ENCODE peak calls at places on chromosomes 4 and X, in seven cellular contexts. One of them, this sample, is unnamed.

GRCh38 chr4:139076016-139076744 is 60.6 kb downstream of the NOCT start:
- DNase-seq in CD8-positive, alpha-beta T cell: no peak
- DNase-seq in endothelial cell of umbilical vein: no peak
- DNase-seq in effector memory CD4-positive, alpha-beta T cell: no peak
- DNase-seq in astrocyte of the cerebellum: no peak
- DNase-seq in Peyer's patch: no peak
- DNase-seq in IMR-90: no peak
- DNase-seq in this sample: no peak

GRCh38 chr4:8472166-8472688 is 31.6 kb downstream of the TRMT44 start:
- DNase-seq in CD8-positive, alpha-beta T cell: no peak
- DNase-seq in endothelial cell of umbilical vein: no peak
- DNase-seq in effector memory CD4-positive, alpha-beta T cell: no peak
- DNase-seq in astrocyte of the cerebellum: no peak
- DNase-seq in Peyer's patch: no peak
- DNase-seq in IMR-90: no peak
- DNase-seq in this sample: no peak

GRCh38 chrX:71140440-71140839 is 4.2 kb upstream of the NLGN3 start:
- DNase-seq in CD8-positive, alpha-beta T cell: no peak
- DNase-seq in endothelial cell of umbilical vein: no peak
- DNase-seq in effector memory CD4-positive, alpha-beta T cell: no peak
- DNase-seq in astrocyte of the cerebellum: no peak
- DNase-seq in Peyer's patch: no peak
- DNase-seq in IMR-90: no peak
- DNase-seq in this sample: no peak

GRCh38 chr4:62410371-62411003 is 1210.4 kb downstream of the ADGRL3 start:
- DNase-seq in CD8-positive, alpha-beta T cell: no peak
- DNase-seq in endothelial cell of umbilical vein: no peak
- DNase-seq in effector memory CD4-positive, alpha-beta T cell: no peak
- DNase-seq in astrocyte of the cerebellum: no peak
- DNase-seq in Peyer's patch: no peak
- DNase-seq in IMR-90: no peak
- DNase-seq in this sample: no peak

GRCh38 chr4:152255437-152255836 is 280.5 kb downstream of the FBXW7 start:
- DNase-seq in CD8-positive, alpha-beta T cell: peak
- DNase-seq in endothelial cell of umbilical vein: peak
- DNase-seq in effector memory CD4-positive, alpha-beta T cell: peak
- DNase-seq in astrocyte of the cerebellum: no peak
- DNase-seq in Peyer's patch: peak
- DNase-seq in IMR-90: peak
- DNase-seq in this sample: peak

GRCh38 chr4:107939307-107939706 is 8.0 kb downstream of the CYP2U1 start:
- DNase-seq in CD8-positive, alpha-beta T cell: no peak
- DNase-seq in endothelial cell of umbilical vein: no peak
- DNase-seq in effector memory CD4-positive, alpha-beta T cell: no peak
- DNase-seq in astrocyte of the cerebellum: no peak
- DNase-seq in Peyer's patch: no peak
- DNase-seq in IMR-90: peak
- DNase-seq in this sample: no peak

GRCh38 chr4:173525118-173526033 is 4.7 kb downstream of the HAND2 start:
- DNase-seq in CD8-positive, alpha-beta T cell: no peak
- DNase-seq in endothelial cell of umbilical vein: no peak
- DNase-seq in effector memory CD4-positive, alpha-beta T cell: no peak
- DNase-seq in astrocyte of the cerebellum: no peak
- DNase-seq in Peyer's patch: no peak
- DNase-seq in IMR-90: no peak
- DNase-seq in this sample: no peak

GRCh38 chrX:96924581-96924980 is 40.9 kb downstream of the RPA4 start:
- DNase-seq in CD8-positive, alpha-beta T cell: no peak
- DNase-seq in endothelial cell of umbilical vein: peak
- DNase-seq in effector memory CD4-positive, alpha-beta T cell: no peak
- DNase-seq in astrocyte of the cerebellum: no peak
- DNase-seq in Peyer's patch: no peak
- DNase-seq in IMR-90: no peak
- DNase-seq in this sample: no peak

GRCh38 chr4:77578145-77578544 is 27.5 kb upstream of the CXCL13 start:
- DNase-seq in CD8-positive, alpha-beta T cell: no peak
- DNase-seq in endothelial cell of umbilical vein: no peak
- DNase-seq in effector memory CD4-positive, alpha-beta T cell: no peak
- DNase-seq in astrocyte of the cerebellum: no peak
- DNase-seq in Peyer's patch: no peak
- DNase-seq in IMR-90: no peak
- DNase-seq in this sample: no peak

GRCh38 chrX:110520053-110520452 is 161.4 kb downstream of the RTL9 start:
- DNase-seq in CD8-positive, alpha-beta T cell: no peak
- DNase-seq in endothelial cell of umbilical vein: no peak
- DNase-seq in effector memory CD4-positive, alpha-beta T cell: no peak
- DNase-seq in astrocyte of the cerebellum: no peak
- DNase-seq in Peyer's patch: no peak
- DNase-seq in IMR-90: no peak
- DNase-seq in this sample: no peak

GRCh38 chrX:46582964-46583363 is 9.4 kb downstream of the CHST7 start:
- DNase-seq in CD8-positive, alpha-beta T cell: no peak
- DNase-seq in endothelial cell of umbilical vein: peak
- DNase-seq in effector memory CD4-positive, alpha-beta T cell: no peak
- DNase-seq in astrocyte of the cerebellum: peak
- DNase-seq in Peyer's patch: no peak
- DNase-seq in IMR-90: peak
- DNase-seq in this sample: no peak

GRCh38 chr4:65623509-65623908 is 46.8 kb downstream of the EPHA5 start:
- DNase-seq in CD8-positive, alpha-beta T cell: no peak
- DNase-seq in endothelial cell of umbilical vein: peak
- DNase-seq in effector memory CD4-positive, alpha-beta T cell: no peak
- DNase-seq in astrocyte of the cerebellum: peak
- DNase-seq in Peyer's patch: no peak
- DNase-seq in IMR-90: peak
- DNase-seq in this sample: no peak

GRCh38 chr4:23022032-23022431 is 329.3 kb downstream of the GBA3 start:
- DNase-seq in CD8-positive, alpha-beta T cell: no peak
- DNase-seq in endothelial cell of umbilical vein: no peak
- DNase-seq in effector memory CD4-positive, alpha-beta T cell: no peak
- DNase-seq in astrocyte of the cerebellum: peak
- DNase-seq in Peyer's patch: no peak
- DNase-seq in IMR-90: peak
- DNase-seq in this sample: no peak

GRCh38 chrX:43556207-43556606 is 99.9 kb upstream of the MAOA start:
- DNase-seq in CD8-positive, alpha-beta T cell: no peak
- DNase-seq in endothelial cell of umbilical vein: no peak
- DNase-seq in effector memory CD4-positive, alpha-beta T cell: no peak
- DNase-seq in astrocyte of the cerebellum: no peak
- DNase-seq in Peyer's patch: no peak
- DNase-seq in IMR-90: no peak
- DNase-seq in this sample: no peak

GRCh38 chr4:186068581-186069402 is at the start of gene TLR3:
- DNase-seq in CD8-positive, alpha-beta T cell: no peak
- DNase-seq in endothelial cell of umbilical vein: peak
- DNase-seq in effector memory CD4-positive, alpha-beta T cell: no peak
- DNase-seq in astrocyte of the cerebellum: peak
- DNase-seq in Peyer's patch: no peak
- DNase-seq in IMR-90: peak
- DNase-seq in this sample: no peak

GRCh38 chr4:95129708-95130343 is 372.1 kb downstream of the BMPR1B start:
- DNase-seq in CD8-positive, alpha-beta T cell: no peak
- DNase-seq in endothelial cell of umbilical vein: peak
- DNase-seq in effector memory CD4-positive, alpha-beta T cell: no peak
- DNase-seq in astrocyte of the cerebellum: peak
- DNase-seq in Peyer's patch: no peak
- DNase-seq in IMR-90: peak
- DNase-seq in this sample: no peak

GRCh38 chr4:154344686-154345085 is 146.9 kb downstream of the DCHS2 start:
- DNase-seq in CD8-positive, alpha-beta T cell: no peak
- DNase-seq in endothelial cell of umbilical vein: no peak
- DNase-seq in effector memory CD4-positive, alpha-beta T cell: no peak
- DNase-seq in astrocyte of the cerebellum: no peak
- DNase-seq in Peyer's patch: no peak
- DNase-seq in IMR-90: no peak
- DNase-seq in this sample: no peak

GRCh38 chr4:1211951-1212545 is 36.9 kb downstream of the CTBP1 start:
- DNase-seq in CD8-positive, alpha-beta T cell: peak
- DNase-seq in endothelial cell of umbilical vein: no peak
- DNase-seq in effector memory CD4-positive, alpha-beta T cell: no peak
- DNase-seq in astrocyte of the cerebellum: no peak
- DNase-seq in Peyer's patch: no peak
- DNase-seq in IMR-90: no peak
- DNase-seq in this sample: no peak

GRCh38 chr4:111632752-111633151 is 512.5 kb upstream of the FAM241A start:
- DNase-seq in CD8-positive, alpha-beta T cell: no peak
- DNase-seq in endothelial cell of umbilical vein: no peak
- DNase-seq in effector memory CD4-positive, alpha-beta T cell: no peak
- DNase-seq in astrocyte of the cerebellum: no peak
- DNase-seq in Peyer's patch: no peak
- DNase-seq in IMR-90: peak
- DNase-seq in this sample: no peak

GRCh38 chr4:32454482-32454881 is 1734.3 kb downstream of the PCDH7 start:
- DNase-seq in CD8-positive, alpha-beta T cell: no peak
- DNase-seq in endothelial cell of umbilical vein: no peak
- DNase-seq in effector memory CD4-positive, alpha-beta T cell: no peak
- DNase-seq in astrocyte of the cerebellum: no peak
- DNase-seq in Peyer's patch: no peak
- DNase-seq in IMR-90: no peak
- DNase-seq in this sample: no peak

GRCh38 chr4:70958681-70959080 is 34.8 kb upstream of the DCK start:
- DNase-seq in CD8-positive, alpha-beta T cell: no peak
- DNase-seq in endothelial cell of umbilical vein: no peak
- DNase-seq in effector memory CD4-positive, alpha-beta T cell: no peak
- DNase-seq in astrocyte of the cerebellum: peak
- DNase-seq in Peyer's patch: no peak
- DNase-seq in IMR-90: peak
- DNase-seq in this sample: no peak

GRCh38 chrX:53084863-53085262 is 2.7 kb downstream of the TSPYL2 start:
- DNase-seq in CD8-positive, alpha-beta T cell: no peak
- DNase-seq in endothelial cell of umbilical vein: no peak
- DNase-seq in effector memory CD4-positive, alpha-beta T cell: no peak
- DNase-seq in astrocyte of the cerebellum: no peak
- DNase-seq in Peyer's patch: no peak
- DNase-seq in IMR-90: no peak
- DNase-seq in this sample: no peak

GRCh38 chr4:159267023-159267939 is 164.4 kb downstream of the RAPGEF2 start:
- DNase-seq in CD8-positive, alpha-beta T cell: no peak
- DNase-seq in endothelial cell of umbilical vein: peak
- DNase-seq in effector memory CD4-positive, alpha-beta T cell: no peak
- DNase-seq in astrocyte of the cerebellum: no peak
- DNase-seq in Peyer's patch: no peak
- DNase-seq in IMR-90: peak
- DNase-seq in this sample: no peak

DNA sequence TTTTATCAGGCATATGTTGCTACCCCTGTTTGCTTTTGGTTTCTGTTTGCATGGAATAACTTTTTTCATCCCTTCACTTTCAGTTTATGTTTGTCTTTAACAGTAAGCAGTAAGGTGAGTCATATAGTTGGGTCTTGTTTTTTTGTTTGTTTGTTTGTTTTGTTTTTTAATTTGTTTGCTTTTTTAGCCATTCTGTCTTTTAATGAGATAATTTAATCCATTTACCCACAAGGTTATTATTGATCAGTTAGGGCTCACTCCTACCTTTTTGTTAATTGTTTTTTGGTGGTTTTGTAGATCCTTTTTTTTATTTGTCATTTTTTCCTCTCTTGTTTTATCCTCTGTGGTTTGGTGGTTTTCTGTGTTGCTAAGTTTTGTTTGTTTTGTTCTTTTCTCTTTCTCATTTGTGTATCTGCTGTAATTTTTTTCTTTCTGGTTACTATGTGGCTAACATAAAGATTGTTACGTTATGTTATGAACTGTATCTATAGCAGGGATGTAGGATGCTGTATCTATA is 379.5 kb upstream of the MAD2L1 start:
- DNase-seq in CD8-positive, alpha-beta T cell: no peak
- DNase-seq in endothelial cell of umbilical vein: no peak
- DNase-seq in effector memory CD4-positive, alpha-beta T cell: no peak
- DNase-seq in astrocyte of the cerebellum: no peak
- DNase-seq in Peyer's patch: no peak
- DNase-seq in IMR-90: no peak
- DNase-seq in this sample: no peak
- H3K4me3 ChIP-seq in CD8-positive, alpha-beta T cell: no peak
- H3K4me3 ChIP-seq in endothelial cell of umbilical vein: no peak
- H3K4me3 ChIP-seq in effector memory CD4-positive, alpha-beta T cell: no peak
- H3K4me3 ChIP-seq in astrocyte of the cerebellum: no peak
- H3K4me3 ChIP-seq in Peyer's patch: no peak
- H3K4me3 ChIP-seq in IMR-90: no peak
- H3K4me3 ChIP-seq in this sample: no peak

GRCh38 chr4:25379591-25379990 is 2.5 kb downstream of the ANAPC4 start:
- DNase-seq in CD8-positive, alpha-beta T cell: no peak
- DNase-seq in endothelial cell of umbilical vein: no peak
- DNase-seq in effector memory CD4-positive, alpha-beta T cell: no peak
- DNase-seq in astrocyte of the cerebellum: no peak
- DNase-seq in Peyer's patch: no peak
- DNase-seq in IMR-90: no peak
- DNase-seq in this sample: no peak
- H3K4me3 ChIP-seq in CD8-positive, alpha-beta T cell: no peak
- H3K4me3 ChIP-seq in endothelial cell of umbilical vein: no peak
- H3K4me3 ChIP-seq in effector memory CD4-positive, alpha-beta T cell: no peak
- H3K4me3 ChIP-seq in astrocyte of the cerebellum: no peak
- H3K4me3 ChIP-seq in Peyer's patch: no peak
- H3K4me3 ChIP-seq in IMR-90: no peak
- H3K4me3 ChIP-seq in this sample: no peak

GRCh38 chrX:103585421-103586313 is at the start of gene TCEAL4:
- DNase-seq in CD8-positive, alpha-beta T cell: peak
- DNase-seq in endothelial cell of umbilical vein: peak
- DNase-seq in effector memory CD4-positive, alpha-beta T cell: no peak
- DNase-seq in astrocyte of the cerebellum: no peak
- DNase-seq in Peyer's patch: peak
- DNase-seq in IMR-90: no peak
- DNase-seq in this sample: peak

GRCh38 chrX:103584606-103585005 is 709 bp upstream of the TCEAL4 start:
- DNase-seq in CD8-positive, alpha-beta T cell: no peak
- DNase-seq in endothelial cell of umbilical vein: peak
- DNase-seq in effector memory CD4-positive, alpha-beta T cell: no peak
- DNase-seq in astrocyte of the cerebellum: no peak
- DNase-seq in Peyer's patch: no peak
- DNase-seq in IMR-90: no peak
- DNase-seq in this sample: no peak

GRCh38 chrX:103586659-103587058 is 1.3 kb downstream of the TCEAL4 start:
- DNase-seq in CD8-positive, alpha-beta T cell: no peak
- DNase-seq in endothelial cell of umbilical vein: peak
- DNase-seq in effector memory CD4-positive, alpha-beta T cell: no peak
- DNase-seq in astrocyte of the cerebellum: no peak
- DNase-seq in Peyer's patch: no peak
- DNase-seq in IMR-90: no peak
- DNase-seq in this sample: no peak

GRCh38 chrX:103586314-103586646 is 965 bp downstream of the TCEAL4 start:
- DNase-seq in CD8-positive, alpha-beta T cell: no peak
- DNase-seq in endothelial cell of umbilical vein: no peak
- DNase-seq in effector memory CD4-positive, alpha-beta T cell: no peak
- DNase-seq in astrocyte of the cerebellum: no peak
- DNase-seq in Peyer's patch: no peak
- DNase-seq in IMR-90: no peak
- DNase-seq in this sample: no peak
- H3K4me3 ChIP-seq in CD8-positive, alpha-beta T cell: peak
- H3K4me3 ChIP-seq in endothelial cell of umbilical vein: peak
- H3K4me3 ChIP-seq in effector memory CD4-positive, alpha-beta T cell: peak
- H3K4me3 ChIP-seq in astrocyte of the cerebellum: peak
- H3K4me3 ChIP-seq in Peyer's patch: peak
- H3K4me3 ChIP-seq in IMR-90: peak
- H3K4me3 ChIP-seq in this sample: peak

DNA sequence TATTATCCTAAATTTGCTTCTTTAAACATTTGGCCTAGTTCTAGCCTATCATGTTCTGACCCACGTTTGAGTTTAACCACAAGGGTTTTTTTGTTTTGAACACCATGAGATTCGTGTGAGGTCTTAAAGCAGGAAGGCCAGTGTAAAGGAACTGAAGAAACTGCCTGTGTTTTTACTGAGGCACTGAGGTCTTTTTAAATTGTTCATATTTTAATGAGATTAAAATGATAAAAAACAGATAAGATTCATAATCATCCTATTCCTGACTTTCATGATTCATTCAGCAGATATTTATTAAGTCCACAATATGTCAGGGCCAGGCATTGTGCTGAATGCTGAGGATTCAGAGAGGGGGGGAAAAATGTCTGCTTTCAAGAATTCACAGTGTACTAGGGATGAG is 3.2 kb downstream of the RPS6KA3 start:
- DNase-seq in CD8-positive, alpha-beta T cell: no peak
- DNase-seq in endothelial cell of umbilical vein: peak
- DNase-seq in effector memory CD4-positive, alpha-beta T cell: no peak
- DNase-seq in astrocyte of the cerebellum: no peak
- DNase-seq in Peyer's patch: no peak
- DNase-seq in IMR-90: peak
- DNase-seq in this sample: peak
- H3K4me3 ChIP-seq in CD8-positive, alpha-beta T cell: peak
- H3K4me3 ChIP-seq in endothelial cell of umbilical vein: no peak
- H3K4me3 ChIP-seq in effector memory CD4-positive, alpha-beta T cell: peak
- H3K4me3 ChIP-seq in astrocyte of the cerebellum: no peak
- H3K4me3 ChIP-seq in Peyer's patch: no peak
- H3K4me3 ChIP-seq in IMR-90: no peak
- H3K4me3 ChIP-seq in this sample: peak

This sample was measured in naive thymus-derived CD4-positive, alpha-beta T cell.